ENCODE peak calls at places on chromosomes 7 and 10, in four cellular contexts. W is esophagus squamous epithelium, Q is stomach, D is tibial nerve. U is an unnamed sample.

GRCh38 chr7:5701085-5701914 is 80.2 kb downstream of the RNF216 start:
- DNase-seq in Q (no peak), D (no peak), W (no peak), U (no peak)

GRCh38 chr10:115117301-115117700 is 24.1 kb downstream of the ATRNL1 start:
- DNase-seq in D (no peak), W (no peak), Q (no peak), U (no peak)

GRCh38 chr7:75937958-75938786 is 23.2 kb downstream of the POR start:
- DNase-seq in Q (no peak), W (no peak), D (peak; percentile 70), U (peak; percentile 24)

GRCh38 chr7:143884978-143885559 is 16.9 kb downstream of the TCAF1 start:
- DNase-seq in D (peak; percentile 41), Q (no peak), W (no peak), U (no peak)

GRCh38 chr10:124065382-124066155 is 27.8 kb downstream of the CHST15 start:
- DNase-seq in D (no peak), Q (no peak), W (no peak), U (no peak)

GRCh38 chr10:100303724-100304319 is 17.3 kb upstream of the BLOC1S2 start:
- DNase-seq in W (no peak), Q (no peak), D (no peak), U (no peak)

GRCh38 chr10:71726673-71727428 is 7.3 kb upstream of the C10orf105 start:
- DNase-seq in W (no peak), D (no peak), Q (no peak), U (no peak)

GRCh38 chr10:11285171-11285570 is 267.5 kb downstream of the CELF2 start:
- DNase-seq in Q (no peak), D (no peak), W (no peak), U (no peak)

GRCh38 chr10:133442191-133442966 is 11.4 kb upstream of the SCART1 start:
- DNase-seq in W (no peak), Q (peak; percentile 24), D (no peak), U (peak; percentile 9)

GRCh38 chr7:17786314-17786852 is 153.9 kb downstream of the SNX13 start:
- DNase-seq in Q (no peak), D (no peak), W (no peak), U (no peak)

GRCh38 chr7:44288381-44288685 is 37.1 kb downstream of the CAMK2B start:
- DNase-seq in W (no peak), D (no peak), Q (peak; percentile 23), U (no peak)

GRCh38 chr7:6246257-6246917 is 26.0 kb downstream of the CYTH3 start:
- DNase-seq in W (no peak), Q (no peak), D (no peak), U (no peak)

GRCh38 chr7:43855176-43855575 is 14.1 kb downstream of the MRPS24 start:
- DNase-seq in D (no peak), Q (no peak), W (no peak), U (no peak)

GRCh38 chr7:28685291-28685659 is 272.9 kb downstream of the TRIL start:
- DNase-seq in D (no peak), Q (no peak), W (no peak), U (peak; percentile 68)

GRCh38 chr7:93530701-93531100 is 43.8 kb downstream of the CALCR start:
- DNase-seq in Q (no peak), D (no peak), W (no peak), U (no peak)

GRCh38 chr10:61939575-61940301 is 38.2 kb downstream of the ARID5B start:
- DNase-seq in Q (no peak), D (no peak), W (no peak), U (no peak)

GRCh38 chr7:12716134-12716667 is 28.8 kb downstream of the ARL4A start:
- DNase-seq in D (no peak), Q (no peak), W (no peak), U (no peak)

GRCh38 chr10:42975558-42976352 is 101.1 kb upstream of the RET start:
- DNase-seq in Q (peak; percentile 11), W (no peak), D (no peak), U (peak; percentile 31)

GRCh38 chr7:98133181-98133580 is 26.5 kb downstream of the LMTK2 start:
- DNase-seq in Q (no peak), W (no peak), D (no peak), U (no peak)

GRCh38 chr7:41010967-41011366 is 691.9 kb downstream of the INHBA start:
- DNase-seq in Q (no peak), D (no peak), W (no peak), U (no peak)

GRCh38 chr10:99276848-99277486 is 41.3 kb upstream of the HPSE2 start:
- DNase-seq in D (no peak), W (no peak), Q (no peak), U (no peak)

GRCh38 chr7:7201583-7202374 is 19.4 kb downstream of the C1GALT1 start:
- DNase-seq in W (no peak), D (no peak), Q (peak; percentile 70), U (peak; percentile 26)

GRCh38 chr10:113958631-113959382 is 84.9 kb upstream of the ADRB1 start:
- DNase-seq in Q (peak; percentile 46), D (peak; percentile 41), W (no peak), U (no peak)

GRCh38 chr10:123561145-123561448 is 105.1 kb upstream of the GPR26 start:
- DNase-seq in Q (no peak), D (no peak), W (no peak), U (no peak)

GRCh38 chr10:89869180-89869579 is 167.8 kb downstream of the KIF20B start:
- DNase-seq in Q (no peak), D (no peak), W (no peak), U (no peak)

GRCh38 chr7:132577206-132578049 is 1.2 kb upstream of the PLXNA4 start:
- DNase-seq in D (peak; percentile 48), Q (peak; percentile 40), W (no peak), U (no peak)

GRCh38 chr10:12382956-12383531 is 33.7 kb downstream of the CAMK1D start:
- DNase-seq in W (no peak), Q (no peak), D (no peak), U (no peak)

GRCh38 chr7:83211685-83212084 is 49.0 kb upstream of the PCLO start:
- DNase-seq in W (no peak), D (no peak), Q (no peak), U (no peak)

GRCh38 chr10:107264742-107265141 is 100.2 kb upstream of the SORCS1 start:
- DNase-seq in W (no peak), D (no peak), Q (no peak), U (no peak)
- H3K9me3 ChIP-seq in W (no peaks in the 10 kb centered on the region), D (no peaks in the 10 kb centered on the region), Q (no peaks in the 10 kb centered on the region), U (no peaks in the 10 kb centered on the region)

GRCh38 chr10:104639595-104640338 is 1.3 kb upstream of the SORCS3 start:
- DNase-seq in Q (no peak), W (no peak), D (no peak), U (no peak)

GRCh38 chr10:104640339-104641149 is 546 bp upstream of the SORCS3 start:
- DNase-seq in W (no peak), Q (no peak), D (no peak), U (no peak)

GRCh38 chr10:104641150-104642000 is at the start of gene SORCS3:
- DNase-seq in Q (no peak), D (no peak), W (no peak), U (no peak)

GRCh38 chr10:104642001-104642270 is 846 bp downstream of the SORCS3 start:
- DNase-seq in D (no peak), Q (no peak), W (no peak), U (no peak)

DNA sequence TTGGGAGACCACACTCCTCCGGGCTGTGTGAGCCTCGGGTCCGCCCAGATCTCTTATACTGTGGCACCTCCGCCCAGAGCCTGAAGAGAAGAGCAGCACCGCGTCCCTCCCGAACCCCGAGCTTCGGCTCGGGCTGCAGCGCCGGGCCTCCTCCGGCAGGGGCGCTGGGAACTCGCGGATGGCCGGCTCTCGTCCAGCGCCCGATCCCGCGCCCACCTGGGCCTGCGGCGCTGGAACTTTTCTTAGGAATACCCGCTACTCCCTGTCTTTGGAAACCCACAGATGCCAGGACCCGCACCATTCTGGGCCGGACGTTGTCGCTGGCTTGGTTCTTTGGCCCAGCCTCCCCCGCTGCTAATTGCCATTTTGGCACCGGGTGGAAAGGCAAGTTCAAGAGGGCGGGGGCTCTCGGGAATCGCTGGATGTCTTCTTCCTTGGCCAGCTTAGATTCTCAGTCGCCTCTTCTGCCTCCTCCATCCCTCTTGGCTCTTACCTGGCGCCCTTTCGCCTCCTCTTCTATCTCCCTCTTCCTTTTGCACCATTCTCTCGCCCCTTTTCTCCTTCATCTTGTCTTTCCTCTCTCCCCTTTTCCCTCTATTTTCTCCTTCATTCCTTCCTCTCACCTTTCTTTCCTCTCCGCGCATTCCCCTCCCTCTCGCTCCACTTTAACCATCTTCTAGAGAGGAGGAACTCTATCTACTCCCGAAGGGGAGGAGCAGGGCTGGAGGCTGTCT is 2.1 kb upstream of the SORCS3 start:
- DNase-seq in W (no peak), Q (no peak), D (no peak), U (no peak)
- TF ChIP-seq CTCF in W (peak; percentile 13), Q (peak; percentile 42), D (peak; percentile 43), U (no peak)

GRCh38 chr7:139700505-139701235 is 77.1 kb downstream of the HIPK2 start:
- DNase-seq in D (no peak), Q (no peak), W (no peak), U (no peak)
- TF ChIP-seq POLR2A in D (no peak), Q (no peak), W (no peak), U (no peak)

GRCh38 chr7:57308631-57309408 is 141.2 kb upstream of the ZNF716 start:
- DNase-seq in W (no peak), Q (no peak), D (no peak), U (no peak)
- H3K9me3 ChIP-seq in W (no peaks in the 10 kb centered on the region), Q (peaks cover 40% of the 10 kb centered on the region), D (no peaks in the 10 kb centered on the region), U (peaks cover 3% of the 10 kb centered on the region)

GRCh38 chr10:116690356-116691078 is 51.8 kb downstream of the HSPA12A start:
- DNase-seq in Q (no peak), W (no peak), D (peak; percentile 56), U (no peak)
- TF ChIP-seq CTCF in Q (no peak), W (no peak), D (peak; percentile 67), U (no peak)

DNA sequence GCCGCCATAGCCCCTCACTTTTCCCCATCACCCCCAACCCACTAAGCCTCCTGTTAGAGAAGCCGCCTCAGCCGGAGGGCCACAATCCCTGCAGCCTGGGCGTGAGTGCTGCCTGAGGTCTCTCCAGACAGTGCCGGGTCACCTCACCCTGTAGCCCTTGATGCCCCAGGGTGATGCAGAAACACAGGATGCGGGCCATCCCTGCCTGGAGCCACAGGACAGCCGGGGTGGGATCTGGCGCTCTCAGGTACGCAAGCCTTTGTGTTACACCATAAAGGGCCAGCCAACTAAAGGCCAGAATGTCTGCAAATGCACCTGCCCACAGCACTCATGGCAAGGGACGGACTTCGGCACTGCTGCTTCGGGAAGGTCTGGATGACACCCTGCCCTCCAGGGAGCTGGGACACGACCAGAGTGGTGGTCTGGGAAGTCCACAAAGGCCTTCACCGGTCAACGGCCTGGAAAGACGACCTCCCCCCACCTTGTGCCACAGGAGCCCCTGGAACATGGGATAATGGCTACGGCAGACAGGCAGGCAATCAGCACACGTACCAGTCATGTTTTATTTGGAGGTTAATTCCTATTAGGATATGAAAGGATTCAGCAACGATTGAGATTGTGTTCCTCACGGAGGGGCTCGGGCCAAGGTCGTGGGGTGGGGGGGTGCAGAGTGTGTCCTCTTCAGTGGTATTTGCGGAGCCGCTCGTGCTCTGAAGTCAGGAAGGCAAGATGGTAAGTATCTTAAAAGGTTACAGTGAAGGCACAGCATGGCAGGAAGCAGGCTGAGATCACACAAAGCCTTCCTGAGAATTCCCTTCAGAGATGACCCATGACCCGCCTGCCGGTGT is 8.1 kb downstream of the ATP5MF start:
- DNase-seq in W (no peak), D (no peak), Q (no peak), U (no peak)
- TF ChIP-seq POLR2A in W (no peak), D (no peak), Q (no peak), U (no peak)